ENCODE peak calls at places on chromosomes 12 and 14, in five cellular contexts. Z is D341Med; K is stimulated activated CD4-positive, alpha-beta T cell treated with anti-CD3 and anti-CD28 coated beads, Interleukin-2, amount 100 ng/mL, for 4 hours; G is central memory CD4-positive, alpha-beta T cell; S is CD4-positive, CD25-positive, alpha-beta regulatory T cell. U is an unnamed sample.

GRCh38 chr14:98947911-98948595 is 323.9 kb downstream of the BCL11B start:
- DNase-seq in K (no peak), S (no peak), G (no peak), Z (no peak), U (no peak)

GRCh38 chr12:132067182-132067581 is 76.9 kb downstream of the DDX51 start:
- DNase-seq in S (no peak), K (no peak), G (no peak), Z (no peak), U (no peak)

GRCh38 chr12:55664826-55665225 is 28.1 kb downstream of the OR10P1 start:
- DNase-seq in G (no peak), Z (no peak), K (no peak), S (no peak), U (no peak)

GRCh38 chr12:74689071-74689655 is 151.5 kb downstream of the ATXN7L3B start:
- DNase-seq in K (no peak), G (no peak), S (peak; percentile 39), Z (peak; percentile 24), U (peak; percentile 23)

GRCh38 chr14:100425454-100425814 is 102.3 kb downstream of the SLC25A47 start:
- DNase-seq in Z (no peak), G (no peak), S (no peak), K (no peak), U (no peak)

GRCh38 chr14:22871200-22871961 is at the start of gene LRP10:
- DNase-seq in Z (peak; percentile 84), S (peak; percentile 86), G (peak; percentile 76), K (peak; percentile 76), U (peak; percentile 70)

GRCh38 chr14:91866061-91866460 is 1.3 kb downstream of the TC2N start:
- DNase-seq in G (no peak), S (peak; percentile 52), Z (no peak), K (no peak), U (no peak)

GRCh38 chr12:123363743-123364531 is 710 bp downstream of the SBNO1 start:
- DNase-seq in Z (peak; percentile 63), G (peak; percentile 20), S (peak; percentile 42), K (peak; percentile 9), U (no peak)

GRCh38 chr14:24079521-24080141 is 8.3 kb downstream of the CPNE6 start:
- DNase-seq in G (no peak), K (no peak), S (no peak), Z (peak; percentile 83), U (no peak)

GRCh38 chr12:11719678-11720099 is 70.2 kb downstream of the ETV6 start:
- DNase-seq in Z (no peak), S (no peak), G (no peak), K (peak; percentile 16), U (peak; percentile 91)

GRCh38 chr12:130859128-130859527 is 12.7 kb upstream of the RAN start:
- DNase-seq in K (no peak), S (no peak), Z (no peak), G (no peak), U (no peak)

GRCh38 chr14:95197498-95198010 is 40.2 kb upstream of the DICER1 start:
- DNase-seq in K (no peak), G (no peak), Z (no peak), S (no peak), U (no peak)

GRCh38 chr14:49907186-49907585 is 14.3 kb downstream of the ARF6 start:
- DNase-seq in K (no peak), Z (no peak), S (peak; percentile 26), G (no peak), U (no peak)

GRCh38 chr14:65720171-65720570 is 307.6 kb downstream of the FUT8 start:
- DNase-seq in Z (no peak), K (no peak), S (no peak), G (no peak), U (no peak)

GRCh38 chr14:65184032-65184764 is 81.9 kb upstream of the MAX start:
- DNase-seq in S (no peak), G (no peak), K (no peak), Z (no peak), U (no peak)

GRCh38 chr14:91114079-91115065 is 499 bp downstream of the DGLUCY start:
- DNase-seq in K (peak; percentile 62), G (peak; percentile 72), Z (peak; percentile 63), S (peak; percentile 95), U (no peak)

GRCh38 chr14:77124345-77125274 is 17.0 kb downstream of the ZDHHC22 start:
- DNase-seq in Z (peak; percentile 91), G (peak; percentile 81), S (peak; percentile 75), K (peak; percentile 43), U (no peak)

GRCh38 chr12:52243774-52244614 is 11.0 kb downstream of the KRT7 start:
- DNase-seq in G (peak; percentile 54), K (peak; percentile 35), S (peak; percentile 69), Z (no peak), U (peak; percentile 74)

GRCh38 chr14:54981698-54982097 is 45.2 kb downstream of the WDHD1 start:
- DNase-seq in K (no peak), S (peak; percentile 14), G (no peak), Z (no peak), U (peak; percentile 24)

GRCh38 chr14:34937442-34937841 is 45.4 kb upstream of the SRP54 start:
- DNase-seq in K (no peak), G (no peak), S (no peak), Z (no peak), U (no peak)

GRCh38 chr12:123546281-123546680 is 12.8 kb upstream of the RILPL1 start:
- DNase-seq in G (no peak), Z (no peak), K (no peak), S (no peak), U (no peak)

GRCh38 chr14:95330591-95331370 is 11.1 kb upstream of the CLMN start:
- DNase-seq in K (no peak), S (no peak), G (no peak), Z (no peak), U (no peak)

GRCh38 chr12:67989184-67989965 is at the start of gene IFNG-AS1:
- DNase-seq in K (no peak), Z (no peak), G (peak; percentile 20), S (peak; percentile 50), U (no peak)

GRCh38 chr14:21346532-21347135 is 37.2 kb downstream of the SUPT16H start:
- DNase-seq in K (no peak), G (no peak), S (no peak), Z (no peak), U (no peak)

GRCh38 chr12:109513977-109514376 is 36.5 kb downstream of the UBE3B start:
- DNase-seq in Z (no peak), K (no peak), S (no peak), G (no peak), U (no peak)

GRCh38 chr12:21301-22189 is 45.0 kb upstream of the IQSEC3 start:
- DNase-seq in S (no peak), G (no peak), K (no peak), Z (no peak), U (no peak)

GRCh38 chr14:79254069-79254775 is 957.1 kb downstream of the DIO2 start:
- DNase-seq in G (no peak), Z (no peak), K (no peak), S (no peak), U (no peak)

GRCh38 chr14:51806026-51806590 is 54.3 kb upstream of the GNG2 start:
- DNase-seq in G (no peak), K (no peak), S (no peak), Z (no peak), U (no peak)

GRCh38 chr14:67934087-67934486 is 114.5 kb downstream of the RAD51B start:
- DNase-seq in K (peak; percentile 3), Z (peak; percentile 64), G (peak; percentile 39), S (peak; percentile 63), U (peak; percentile 29)

GRCh38 chr12:124898200-124898950 is 16.1 kb downstream of the UBC start:
- DNase-seq in S (peak; percentile 85), K (peak; percentile 51), G (peak; percentile 62), Z (peak; percentile 76), U (no peak)

GRCh38 chr12:68957273-68957672 is 24.3 kb upstream of the CPM start:
- DNase-seq in Z (no peak), K (no peak), G (no peak), S (no peak), U (no peak)

GRCh38 chr14:50600849-50601248 is 40.9 kb downstream of the ATL1 start:
- DNase-seq in K (no peak), S (no peak), Z (no peak), G (no peak), U (no peak)

GRCh38 chr12:131962069-131962468 is 12.3 kb downstream of the EP400 start:
- DNase-seq in K (no peak), Z (no peak), G (no peak), S (no peak), U (no peak)

GRCh38 chr12:112977641-112978040 is 678 bp upstream of the OAS2 start:
- DNase-seq in G (no peak), S (no peak), K (no peak), Z (no peak), U (no peak)

GRCh38 chr12:95546491-95546813 is 4.8 kb downstream of the USP44 start:
- DNase-seq in K (no peak), S (no peak), Z (no peak), G (no peak), U (no peak)

GRCh38 chr12:109549613-109550309 is 23.5 kb downstream of the MMAB start:
- DNase-seq in S (no peak), K (no peak), G (no peak), Z (no peak), U (no peak)

GRCh38 chr14:94638961-94639817 is 27.0 kb downstream of the SERPINA3 start:
- DNase-seq in S (no peak), K (no peak), Z (no peak), G (no peak), U (no peak)

GRCh38 chr14:89293349-89293916 is 123.6 kb downstream of the FOXN3 start:
- DNase-seq in G (no peak), K (no peak), Z (no peak), S (no peak), U (no peak)

GRCh38 chr12:115835445-115835844 is 442.0 kb downstream of the MED13L start:
- DNase-seq in G (no peak), K (no peak), S (no peak), Z (no peak), U (no peak)